ENCODE peak calls at places on chromosomes 11 and 22, in seven cellular contexts. C, N, W, U, E, O and I are unnamed samples.

GRCh38 chr11:130448416-130449068 is at the start of gene ADAMTS15:
- DNase-seq in C (peak; percentile 20), N (no peak), W (no peak), U (peak; percentile 91), E (no peak), O (peak; percentile 57), I (peak; percentile 27)

GRCh38 chr11:128451651-128452470 is 135.5 kb downstream of the ETS1 start:
- DNase-seq in C (no peak), N (no peak), W (no peak), U (no peak), E (peak; percentile 44), O (peak; percentile 43), I (no peak)

GRCh38 chr11:3156282-3156660 is 8.8 kb downstream of the OSBPL5 start:
- DNase-seq in C (no peak), N (no peak), W (no peak), U (no peak), E (no peak), O (no peak), I (no peak)

GRCh38 chr22:46770726-46771125 is 8.3 kb downstream of the TBC1D22A start:
- DNase-seq in C (no peak), N (no peak), W (no peak), U (peak; percentile 78), E (no peak), O (no peak), I (no peak)

GRCh38 chr11:30585067-30585891 is 874 bp downstream of the MPPED2 start:
- DNase-seq in C (no peak), N (no peak), W (no peak), U (peak; percentile 75), E (no peak), O (peak; percentile 43), I (peak; percentile 21)

GRCh38 chr11:77783023-77783422 is 37.5 kb downstream of the RSF1 start:
- DNase-seq in C (no peak), N (no peak), W (no peak), U (no peak), E (no peak), O (no peak), I (no peak)

GRCh38 chr11:121058941-121059340 is 35.0 kb downstream of the TBCEL start:
- DNase-seq in C (no peak), N (no peak), W (no peak), U (no peak), E (no peak), O (no peak), I (no peak)

GRCh38 chr11:119891392-119891791 is 162.4 kb upstream of the NECTIN1 start:
- DNase-seq in C (no peak), N (no peak), W (no peak), U (peak; percentile 81), E (peak; percentile 63), O (no peak), I (no peak)

GRCh38 chr22:50059185-50059880 is 1.2 kb upstream of the TTLL8 start:
- DNase-seq in C (no peak), N (no peak), W (no peak), U (no peak), E (no peak), O (no peak), I (no peak)

GRCh38 chr11:279040-279965 is 1.1 kb downstream of the NLRP6 start:
- DNase-seq in C (no peak), N (no peak), W (no peak), U (no peak), E (no peak), O (peak; percentile 15), I (peak; percentile 26)

GRCh38 chr11:61342207-61342803 is 9.3 kb downstream of the TKFC start:
- DNase-seq in C (no peak), N (no peak), W (no peak), U (no peak), E (no peak), O (no peak), I (no peak)

GRCh38 chr11:85540635-85541034 is 86.5 kb downstream of the DLG2 start:
- DNase-seq in C (no peak), N (no peak), W (no peak), U (no peak), E (no peak), O (no peak), I (no peak)

GRCh38 chr22:46827781-46828180 is 65.3 kb downstream of the TBC1D22A start:
- DNase-seq in C (no peak), N (no peak), W (no peak), U (no peak), E (no peak), O (no peak), I (no peak)

GRCh38 chr22:23700706-23701105 is 9.9 kb downstream of the RGL4 start:
- DNase-seq in C (no peak), N (no peak), W (no peak), U (no peak), E (no peak), O (peak; percentile 48), I (no peak)

GRCh38 chr11:66283461-66284105 is 5.4 kb downstream of the YIF1A start:
- DNase-seq in C (no peak), N (no peak), W (no peak), U (no peak), E (no peak), O (no peak), I (no peak)

GRCh38 chr11:9574556-9574805 is 1.0 kb downstream of the WEE1 start:
- DNase-seq in C (no peak), N (no peak), W (no peak), U (no peak), E (no peak), O (no peak), I (peak; percentile 27)

GRCh38 chr11:109747839-109748238 is 325.8 kb downstream of the C11orf87 start:
- DNase-seq in C (no peak), N (no peak), W (no peak), U (no peak), E (no peak), O (no peak), I (no peak)

GRCh38 chr11:33690290-33691050 is 10.2 kb downstream of the C11orf91 start:
- DNase-seq in C (no peak), N (no peak), W (no peak), U (peak; percentile 86), E (peak; percentile 31), O (peak; percentile 37), I (no peak)

GRCh38 chr11:45336136-45336535 is 50.0 kb upstream of the SYT13 start:
- DNase-seq in C (no peak), N (no peak), W (no peak), U (no peak), E (no peak), O (no peak), I (no peak)

GRCh38 chr11:124618863-124619262 is 3.8 kb upstream of the TBRG1 start:
- DNase-seq in C (no peak), N (no peak), W (no peak), U (no peak), E (no peak), O (no peak), I (no peak)

GRCh38 chr11:117834068-117834810 is 9.7 kb upstream of the FXYD2 start:
- DNase-seq in C (no peak), N (no peak), W (no peak), U (peak; percentile 56), E (no peak), O (peak; percentile 10), I (no peak)

GRCh38 chr22:37848587-37849088 is 581 bp upstream of the EIF3L start:
- DNase-seq in C (no peak), N (no peak), W (no peak), U (no peak), E (no peak), O (no peak), I (peak; percentile 40)

GRCh38 chr11:123302751-123303195 is 107.7 kb upstream of the CLMP start:
- DNase-seq in C (peak; percentile 13), N (no peak), W (no peak), U (no peak), E (no peak), O (no peak), I (peak; percentile 49)

GRCh38 chr11:128913806-128914205 is 22.6 kb downstream of the KCNJ5 start:
- DNase-seq in C (no peak), N (no peak), W (no peak), U (no peak), E (no peak), O (no peak), I (no peak)